ENCODE peak calls at places on chromosome 15, in six cellular contexts. C is CD8-positive, alpha-beta memory T cell; O is RWPE2; R is K562; P is effector memory CD4-positive, alpha-beta T cell; V is fibroblast of lung. T is an unnamed sample.

GRCh38 chr15:37102315-37103021 is 2.1 kb upstream of the MEIS2 start:
- DNase-seq in O (no peak), R (peak; percentile 40), C (no peak), V (peak; percentile 34), P (no peak), T (no peak)

GRCh38 chr15:25762015-25762662 is 101.0 kb downstream of the ATP10A start:
- DNase-seq in P (no peak), C (no peak), O (no peak), V (no peak), R (no peak), T (no peak)

GRCh38 chr15:99983171-99983891 is 250.1 kb upstream of the LYSMD4 start:
- DNase-seq in O (no peak), V (no peak), P (no peak), C (no peak), R (no peak), T (no peak)

GRCh38 chr15:91468861-91469260 is 368.8 kb downstream of the SV2B start:
- DNase-seq in P (no peak), V (no peak), O (no peak), R (no peak), C (no peak), T (no peak)

GRCh38 chr15:69593981-69594966 is 141.7 kb downstream of the RPLP1 start:
- DNase-seq in V (peak; percentile 57), R (no peak), C (no peak), P (no peak), O (peak; percentile 95), T (no peak)

GRCh38 chr15:31483053-31483923 is 156.7 kb downstream of the KLF13 start:
- DNase-seq in P (peak; percentile 30), V (no peak), O (peak; percentile 54), R (no peak), C (peak; percentile 55), T (peak; percentile 56)

GRCh38 chr15:63324770-63325169 is 47.4 kb downstream of the APH1B start:
- DNase-seq in P (no peak), O (no peak), V (no peak), R (no peak), C (no peak), T (no peak)

GRCh38 chr15:99452728-99453643 is 112.8 kb upstream of the MEF2A start:
- DNase-seq in V (peak; percentile 58), C (no peak), O (peak; percentile 79), P (no peak), R (no peak), T (no peak)

GRCh38 chr15:88635343-88635742 is 3.5 kb upstream of the ISG20 start:
- DNase-seq in P (no peak), V (peak; percentile 74), O (no peak), R (no peak), C (peak; percentile 73), T (peak; percentile 85)

GRCh38 chr15:30859091-30859874 is 44.4 kb upstream of the FAN1 start:
- DNase-seq in O (no peak), R (peak; percentile 16), P (no peak), C (no peak), V (peak; percentile 43), T (no peak)

GRCh38 chr15:76177491-76178040 is 117.8 kb downstream of the TMEM266 start:
- DNase-seq in V (peak; percentile 77), O (peak; percentile 90), R (no peak), C (no peak), P (no peak), T (no peak)

GRCh38 chr15:80514071-80514780 is 110.0 kb downstream of the ARNT2 start:
- DNase-seq in O (no peak), R (no peak), P (no peak), V (peak; percentile 40), C (no peak), T (no peak)

GRCh38 chr15:80694624-80695098 is 449 bp upstream of the ABHD17C start:
- DNase-seq in V (no peak), C (peak; percentile 32), R (peak; percentile 11), O (no peak), P (peak; percentile 5), T (peak; percentile 4)

GRCh38 chr15:57551717-57552677 is 39.7 kb upstream of the MYZAP start:
- DNase-seq in C (no peak), V (no peak), O (peak; percentile 84), P (no peak), R (no peak), T (no peak)

GRCh38 chr15:38707802-38708671 is 143.4 kb upstream of the RASGRP1 start:
- DNase-seq in P (no peak), R (peak; percentile 51), V (peak; percentile 77), O (no peak), C (peak; percentile 22), T (peak; percentile 60)

GRCh38 chr15:89003865-89004725 is 84.2 kb upstream of the ABHD2 start:
- DNase-seq in C (no peak), O (no peak), V (peak; percentile 72), P (no peak), R (peak; percentile 78), T (no peak)

GRCh38 chr15:39625856-39626255 is 45.0 kb downstream of the THBS1 start:
- DNase-seq in C (no peak), P (no peak), R (no peak), V (peak; percentile 39), O (no peak), T (no peak)

GRCh38 chr15:29962404-29962803 is 120.4 kb upstream of the GOLGA8J start:
- DNase-seq in R (no peak), V (no peak), O (no peak), C (no peak), P (no peak), T (no peak)

GRCh38 chr15:56929389-56929788 is 10.9 kb downstream of the TCF12 start:
- DNase-seq in V (peak; percentile 59), O (no peak), C (no peak), R (peak; percentile 37), P (no peak), T (no peak)

GRCh38 chr15:41919954-41920538 is 26.2 kb upstream of the SPTBN5 start:
- DNase-seq in R (no peak), O (no peak), P (no peak), V (peak; percentile 95), C (no peak), T (no peak)

GRCh38 chr15:101296418-101297405 is 1.7 kb upstream of the SNRPA1 start:
- DNase-seq in V (peak; percentile 7), R (no peak), P (no peak), C (no peak), O (peak; percentile 65), T (no peak)

DNA sequence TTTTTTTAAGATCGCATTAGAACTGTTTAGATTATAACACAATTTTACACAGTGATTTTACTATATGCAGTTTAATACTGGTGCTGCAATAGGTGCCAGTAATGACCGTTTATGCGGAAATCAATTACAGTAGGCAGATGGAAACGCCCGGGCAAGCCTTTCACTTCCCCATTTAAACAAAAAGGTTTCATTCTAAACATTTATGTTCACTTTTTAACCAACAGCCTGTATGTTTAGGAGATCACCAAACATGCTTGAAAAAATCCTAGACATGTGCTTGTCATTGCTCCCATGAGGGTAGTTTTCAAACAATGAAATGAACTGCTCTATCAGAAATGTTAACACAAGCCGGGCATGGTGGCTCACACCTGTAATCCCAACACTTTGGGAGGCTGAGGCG is 2.7 kb downstream of the BNIP2 start:
- DNase-seq in O (no peak), C (no peak), R (no peak), V (no peak), P (no peak), T (no peak)
- H3K4me3 ChIP-seq in O (no peak overlapping the region), C (no peak overlapping the region), R (no peak overlapping the region), V (no peak overlapping the region), P (no peak overlapping the region), T (no peak overlapping the region)

DNA sequence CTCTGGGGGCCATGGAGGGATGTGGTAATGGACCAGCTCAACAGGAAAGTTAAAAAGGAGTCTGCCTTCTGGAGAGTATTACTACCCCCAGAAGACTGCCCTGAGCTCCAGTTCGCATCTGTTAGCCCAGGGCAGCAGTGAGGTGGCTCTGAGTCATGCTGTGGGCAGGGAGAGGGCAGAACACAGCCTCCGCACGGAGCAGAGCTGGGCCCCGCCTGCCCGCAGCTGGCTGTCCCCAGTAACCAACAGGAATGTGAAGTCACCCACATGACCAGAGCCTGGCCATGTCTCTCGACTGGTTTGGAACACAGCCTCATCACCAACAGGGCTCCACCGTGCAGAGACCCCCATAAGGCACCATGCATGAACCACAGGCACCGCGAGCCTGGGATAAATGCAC is 62.1 kb downstream of the CYFIP1 start:
- DNase-seq in C (no peak), O (no peak), R (no peak), P (no peak), V (peak; percentile 30), T (no peak)
- H3K36me3 ChIP-seq in C (no peaks in the 10 kb centered on the region), O (peaks cover 80% of the 10 kb centered on the region), R (peaks cover 20% of the 10 kb centered on the region), P (no peaks in the 10 kb centered on the region), V (peaks cover 19% of the 10 kb centered on the region), T (no peaks in the 10 kb centered on the region)

GRCh38 chr15:92655178-92655995 is at the start of gene FAM174B:
- DNase-seq in R (no peak), V (peak; percentile 20), C (no peak), P (no peak), O (no peak), T (peak; percentile 27)
- H3K4me3 ChIP-seq in R (no peak within 1 kb of the TSS), V (no peak within 1 kb of the TSS), C (no peak within 1 kb of the TSS), P (no peak within 1 kb of the TSS), O (peak within 1 kb of the TSS; percentile 24), T (peak within 1 kb of the TSS; percentile 1)

GRCh38 chr15:43056696-43057095 is 49.1 kb downstream of the UBR1 start:
- DNase-seq in C (no peak), R (no peak), V (no peak), P (no peak), O (no peak), T (no peak)

GRCh38 chr15:43048935-43049334 is 56.9 kb downstream of the UBR1 start:
- DNase-seq in P (no peak), C (no peak), O (no peak), R (no peak), V (no peak), T (no peak)

GRCh38 chr15:43052860-43053259 is 53.0 kb downstream of the UBR1 start:
- DNase-seq in C (no peak), O (no peak), V (no peak), P (no peak), R (no peak), T (no peak)
- H3K36me3 ChIP-seq in C (peaks cover 38% of the 10 kb centered on the region), O (peaks cover 92% of the 10 kb centered on the region), V (peaks cover 5% of the 10 kb centered on the region), P (peaks cover 41% of the 10 kb centered on the region), R (peaks cover 68% of the 10 kb centered on the region), T (peaks cover 3% of the 10 kb centered on the region)

DNA sequence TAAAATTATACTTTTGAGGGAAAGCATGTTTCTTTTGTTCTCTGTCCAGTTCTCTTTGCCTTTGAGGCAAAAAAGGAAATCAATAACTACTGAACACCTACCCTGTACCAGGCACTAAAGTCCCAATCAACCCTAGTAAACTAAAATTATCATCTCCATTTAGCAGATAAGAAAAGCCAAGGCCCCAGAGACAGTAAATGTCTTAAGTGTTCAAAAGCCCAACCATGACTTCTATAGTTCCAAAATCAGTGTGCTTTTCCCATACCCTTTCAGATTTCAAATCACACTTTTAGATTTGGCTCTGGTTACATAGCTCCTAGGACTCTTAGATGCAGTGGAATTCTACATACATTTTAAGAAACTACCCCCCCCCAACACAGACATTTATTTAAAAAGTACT is 63.5 kb downstream of the UACA start:
- DNase-seq in V (peak; percentile 25), O (no peak), R (no peak), C (no peak), P (no peak), T (no peak)
- H3K4me3 ChIP-seq in V (peak overlapping the region; percentile 6), O (no peak overlapping the region), R (no peak overlapping the region), C (no peak overlapping the region), P (no peak overlapping the region), T (no peak overlapping the region)

DNA sequence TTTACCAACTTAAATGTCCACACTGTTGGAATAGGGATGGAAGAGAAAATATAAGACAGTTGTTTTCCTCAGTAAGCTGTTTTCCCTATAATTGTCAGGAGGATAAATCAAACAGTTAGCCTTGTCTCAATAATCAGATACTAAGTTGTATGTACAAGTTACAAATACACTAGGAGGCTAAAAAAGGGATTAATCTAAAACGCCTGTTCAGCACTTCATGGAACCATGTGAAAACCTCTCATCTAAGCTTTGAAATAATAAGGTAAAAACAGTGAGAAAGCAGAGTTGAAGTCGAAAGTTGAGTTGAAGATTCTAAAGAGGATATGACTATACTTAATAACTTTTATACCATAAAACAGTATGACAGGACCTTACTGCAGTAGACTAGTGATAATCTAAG is 62.0 kb downstream of the CALML4 start:
- DNase-seq in C (no peak), P (no peak), V (no peak), O (no peak), R (no peak), T (no peak)
- H3K36me3 ChIP-seq in C (no peaks in the 10 kb centered on the region), P (peaks cover 36% of the 10 kb centered on the region), V (no peaks in the 10 kb centered on the region), O (peaks cover 45% of the 10 kb centered on the region), R (peaks cover 29% of the 10 kb centered on the region), T (peaks cover 6% of the 10 kb centered on the region)

T was measured in naive thymus-derived CD4-positive, alpha-beta T cell.